ENCODE peak calls at places on chromosome 7, in ten cellular contexts. R, O, H, P, B, M, G, F, D and E are unnamed samples.

GRCh38 chr7:142104550-142105527 is 6.7 kb upstream of the MGAM2 start:
- DNase-seq in D (peak), B (no peak), F (peak), R (no peak), O (no peak), M (no peak), H (no peak), P (no peak), G (no peak), E (peak)

GRCh38 chr7:157013602-157014549 is 3.4 kb upstream of the MNX1 start:
- DNase-seq in P (no peak), G (no peak), O (no peak), F (no peak), D (no peak), R (no peak), H (no peak), B (no peak), M (no peak), E (no peak)

GRCh38 chr7:41199136-41199535 is 503.8 kb downstream of the INHBA start:
- DNase-seq in M (no peak), H (no peak), G (no peak), O (no peak), R (no peak), P (no peak), B (no peak), F (no peak), D (no peak), E (no peak)

GRCh38 chr7:43621729-43622448 is 39.0 kb downstream of the STK17A start:
- DNase-seq in O (no peak), G (no peak), R (no peak), B (no peak), M (no peak), H (no peak), D (no peak), P (no peak), F (peak), E (no peak)

GRCh38 chr7:26584964-26585650 is 279.3 kb downstream of the SKAP2 start:
- DNase-seq in D (no peak), G (no peak), B (no peak), O (no peak), M (no peak), R (no peak), P (no peak), H (no peak), F (no peak), E (no peak)

GRCh38 chr7:142898377-142899235 is 13.1 kb upstream of the TRPV6 start:
- DNase-seq in B (no peak), H (no peak), F (no peak), G (no peak), D (no peak), M (no peak), P (no peak), O (no peak), R (no peak), E (peak)

GRCh38 chr7:142927085-142927745 is 6.3 kb downstream of the TRPV5 start:
- DNase-seq in R (no peak), H (no peak), F (no peak), O (no peak), B (no peak), M (no peak), P (no peak), G (no peak), D (no peak), E (no peak)

GRCh38 chr7:10648289-10648688 is 325.4 kb upstream of the PHF14 start:
- DNase-seq in O (no peak), G (no peak), D (no peak), R (no peak), F (no peak), H (no peak), P (no peak), M (no peak), B (no peak), E (no peak)

GRCh38 chr7:234712-235553 is 42.6 kb downstream of the FAM20C start:
- DNase-seq in D (peak), G (no peak), M (peak), R (no peak), O (no peak), B (no peak), P (no peak), H (no peak), F (no peak), E (peak)

GRCh38 chr7:45174328-45174610 is 16.7 kb downstream of the RAMP3 start:
- DNase-seq in F (no peak), O (no peak), R (no peak), G (no peak), P (no peak), M (no peak), D (no peak), B (no peak), H (no peak), E (no peak)

GRCh38 chr7:117715784-117716445 is 157.3 kb downstream of the CTTNBP2 start:
- DNase-seq in P (peak), M (peak), O (no peak), B (peak), R (no peak), D (peak), G (peak), H (peak), F (peak), E (peak)

GRCh38 chr7:94907420-94908203 is at the start of gene PPP1R9A:
- DNase-seq in P (no peak), O (no peak), G (peak), H (peak), D (peak), B (no peak), R (no peak), F (no peak), M (no peak), E (peak)

GRCh38 chr7:107966701-107967100 is 36.3 kb downstream of the LAMB1 start:
- DNase-seq in M (no peak), G (no peak), O (no peak), H (no peak), P (no peak), F (peak), D (no peak), R (no peak), B (peak), E (peak)

GRCh38 chr7:104814126-104814525 is 199.9 kb upstream of the KMT2E start:
- DNase-seq in M (no peak), R (no peak), P (no peak), F (no peak), D (no peak), O (no peak), H (no peak), B (no peak), G (no peak), E (no peak)

GRCh38 chr7:104814671-104815400 is 199.2 kb upstream of the KMT2E start:
- DNase-seq in M (no peak), D (no peak), P (no peak), F (no peak), O (no peak), G (no peak), R (no peak), B (no peak), H (no peak), E (no peak)

GRCh38 chr7:104816537-104816936 is 197.5 kb upstream of the KMT2E start:
- DNase-seq in G (no peak), R (no peak), F (no peak), P (no peak), B (no peak), O (no peak), M (no peak), H (no peak), D (no peak), E (no peak)
- TF ChIP-seq CTCF in G (no peak), R (no peak), F (no peak), P (no peak), B (no peak), O (no peak), M (no peak), H (no peak), D (no peak), E (no peak)

GRCh38 chr7:105399043-105399725 is 10.5 kb upstream of the SRPK2 start:
- DNase-seq in R (no peak), D (no peak), G (no peak), M (no peak), F (peak), O (no peak), B (peak), H (no peak), P (no peak), E (no peak)
- TF ChIP-seq CTCF in R (no peak), D (peak), G (peak), M (peak), F (peak), O (no peak), B (no peak), H (peak), P (no peak), E (peak)

DNA sequence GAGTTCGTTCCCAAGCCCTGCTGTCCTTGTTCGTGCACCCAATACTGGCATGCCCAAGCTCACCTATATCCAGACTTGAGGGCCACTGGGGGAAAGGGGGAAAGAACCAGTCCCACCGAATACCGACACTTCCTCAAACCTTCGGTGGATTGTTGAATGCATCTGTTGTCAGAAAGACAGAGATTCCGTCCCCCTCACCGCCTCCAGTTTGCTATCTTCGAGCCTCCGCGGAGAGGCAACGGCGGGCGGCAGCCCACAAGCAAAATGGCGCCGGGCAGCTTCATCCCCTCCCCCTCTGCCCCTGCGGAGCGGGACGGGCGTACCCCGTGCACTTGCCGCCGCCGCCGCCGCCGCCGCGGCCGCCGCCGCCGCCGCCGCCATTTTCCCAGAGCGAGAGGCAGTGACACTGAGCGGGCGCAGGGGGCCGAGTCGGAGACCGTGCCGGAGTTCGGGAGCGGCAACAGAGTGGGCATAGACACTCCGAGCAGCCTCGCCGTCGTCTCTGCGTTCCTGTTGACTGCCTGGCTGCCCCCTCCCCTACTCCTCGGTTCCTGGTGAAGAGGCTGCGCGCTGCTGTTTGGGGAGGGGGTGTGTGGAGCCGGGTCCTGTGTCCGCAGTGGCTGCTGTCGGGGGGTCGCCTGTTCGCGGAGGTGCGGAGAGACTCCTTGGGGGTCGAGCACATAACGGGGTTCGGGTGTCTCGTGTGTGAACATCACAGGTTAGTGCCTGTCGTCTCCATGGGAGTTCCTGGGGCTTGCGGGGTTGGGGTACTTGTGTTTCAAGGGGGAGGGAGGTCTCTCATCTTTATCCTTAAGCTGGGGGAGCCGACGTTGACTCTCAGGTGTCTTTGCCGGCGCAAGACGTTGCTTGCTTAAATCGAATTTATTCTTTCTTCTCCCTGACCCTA is at the start of gene KMT2E:
- DNase-seq in H (peak), D (peak), M (peak), R (peak), B (peak), G (peak), P (peak), O (peak), F (peak), E (peak)
- TF ChIP-seq CTCF in H (no peak), D (peak), M (no peak), R (no peak), B (no peak), G (peak), P (peak), O (no peak), F (peak), E (no peak)

GRCh38 chr7:30464231-30464660 is 14.3 kb downstream of the NOD1 start:
- DNase-seq in O (no peak), M (no peak), P (no peak), R (no peak), F (no peak), G (no peak), B (no peak), H (no peak), D (no peak), E (no peak)
- TF ChIP-seq CTCF in O (no peak), M (no peak), P (no peak), R (no peak), F (no peak), G (no peak), B (no peak), H (no peak), D (no peak), E (no peak)

GRCh38 chr7:139867847-139868246 is 38.8 kb downstream of the TBXAS1 start:
- DNase-seq in H (no peak), D (no peak), O (no peak), P (no peak), B (no peak), F (no peak), G (no peak), M (no peak), R (no peak), E (no peak)
- TF ChIP-seq CTCF in H (no peak), D (no peak), O (no peak), P (no peak), B (no peak), F (no peak), G (no peak), M (no peak), R (no peak), E (no peak)

DNA sequence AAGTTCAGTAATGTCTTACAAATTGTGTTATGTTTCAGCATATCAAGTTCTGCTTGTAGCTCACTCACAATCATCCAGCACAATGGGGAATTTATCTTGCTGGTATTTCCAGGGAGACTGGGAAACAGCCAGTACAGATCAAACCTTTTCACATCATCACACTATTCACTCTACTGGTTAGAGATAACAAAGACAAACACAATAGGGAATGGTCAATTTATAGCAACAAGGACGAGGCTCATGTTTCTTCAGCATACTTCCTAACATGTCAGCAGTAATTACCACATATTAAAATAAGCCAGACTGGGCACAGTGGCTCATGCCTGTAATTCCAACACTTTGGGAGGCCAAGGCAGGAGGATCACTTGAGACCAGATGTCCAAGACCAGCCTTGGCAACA is 38.3 kb downstream of the TOMM7 start:
- DNase-seq in B (no peak), M (no peak), O (no peak), F (peak), H (no peak), G (no peak), D (no peak), R (no peak), P (no peak), E (no peak)
- TF ChIP-seq CTCF in B (no peak), M (no peak), O (no peak), F (no peak), H (no peak), G (no peak), D (no peak), R (no peak), P (no peak), E (no peak)